ENCODE peak calls at places on chromosomes 16 and 17, in seven cellular contexts. One of them, this sample, is unnamed.

GRCh38 chr16:23498863-23499262 is 11.4 kb downstream of the GGA2 start:
- DNase-seq in neural progenitor cell: no peak
- DNase-seq in Peyer's patch: no peak
- DNase-seq in ovary: no peak
- DNase-seq in hepatocyte: no peak
- DNase-seq in uterus: no peak
- DNase-seq in keratinocyte: no peak
- DNase-seq in this sample: no peak

GRCh38 chr17:51559778-51560177 is 299.4 kb downstream of the UTP18 start:
- DNase-seq in neural progenitor cell: no peak
- DNase-seq in Peyer's patch: no peak
- DNase-seq in ovary: no peak
- DNase-seq in hepatocyte: no peak
- DNase-seq in uterus: no peak
- DNase-seq in keratinocyte: no peak
- DNase-seq in this sample: no peak

GRCh38 chr16:23171234-23171948 is 11.2 kb upstream of the SCNN1G start:
- DNase-seq in neural progenitor cell: no peak
- DNase-seq in Peyer's patch: no peak
- DNase-seq in ovary: no peak
- DNase-seq in hepatocyte: no peak
- DNase-seq in uterus: no peak
- DNase-seq in keratinocyte: no peak
- DNase-seq in this sample: no peak

GRCh38 chr17:73302189-73302588 is 9.6 kb downstream of the CDC42EP4 start:
- DNase-seq in neural progenitor cell: no peak
- DNase-seq in Peyer's patch: no peak
- DNase-seq in ovary: no peak
- DNase-seq in hepatocyte: no peak
- DNase-seq in uterus: no peak
- DNase-seq in keratinocyte: no peak
- DNase-seq in this sample: no peak

GRCh38 chr16:67137605-67138004 is 13.2 kb downstream of the B3GNT9 start:
- DNase-seq in neural progenitor cell: no peak
- DNase-seq in Peyer's patch: no peak
- DNase-seq in ovary: no peak
- DNase-seq in hepatocyte: peak; percentile 34
- DNase-seq in uterus: no peak
- DNase-seq in keratinocyte: no peak
- DNase-seq in this sample: no peak

GRCh38 chr17:70109497-70109896 is 34.5 kb downstream of the KCNJ16 start:
- DNase-seq in neural progenitor cell: no peak
- DNase-seq in Peyer's patch: no peak
- DNase-seq in ovary: no peak
- DNase-seq in hepatocyte: no peak
- DNase-seq in uterus: no peak
- DNase-seq in keratinocyte: no peak
- DNase-seq in this sample: no peak

GRCh38 chr17:76726231-76726765 is at the start of gene JMJD6:
- DNase-seq in neural progenitor cell: peak; percentile 98
- DNase-seq in Peyer's patch: peak; percentile 98
- DNase-seq in ovary: peak; percentile 97
- DNase-seq in hepatocyte: peak; percentile 96
- DNase-seq in uterus: peak; percentile 97
- DNase-seq in keratinocyte: peak; percentile 85
- DNase-seq in this sample: peak; percentile 98

GRCh38 chr17:49454050-49454449 is 39.4 kb upstream of the PHB1 start:
- DNase-seq in neural progenitor cell: peak; percentile 51
- DNase-seq in Peyer's patch: no peak
- DNase-seq in ovary: no peak
- DNase-seq in hepatocyte: no peak
- DNase-seq in uterus: no peak
- DNase-seq in keratinocyte: no peak
- DNase-seq in this sample: no peak

GRCh38 chr17:10907370-10907769 is 69.5 kb upstream of the PIRT start:
- DNase-seq in neural progenitor cell: no peak
- DNase-seq in Peyer's patch: no peak
- DNase-seq in ovary: no peak
- DNase-seq in hepatocyte: no peak
- DNase-seq in uterus: no peak
- DNase-seq in keratinocyte: no peak
- DNase-seq in this sample: no peak

GRCh38 chr17:77466140-77466539 is 325.4 kb downstream of the SEC14L1 start:
- DNase-seq in neural progenitor cell: peak; percentile 92
- DNase-seq in Peyer's patch: no peak
- DNase-seq in ovary: no peak
- DNase-seq in hepatocyte: no peak
- DNase-seq in uterus: no peak
- DNase-seq in keratinocyte: no peak
- DNase-seq in this sample: no peak

GRCh38 chr17:63276821-63277220 is 169.3 kb downstream of the CYB561 start:
- DNase-seq in neural progenitor cell: no peak
- DNase-seq in Peyer's patch: no peak
- DNase-seq in ovary: no peak
- DNase-seq in hepatocyte: no peak
- DNase-seq in uterus: no peak
- DNase-seq in keratinocyte: no peak
- DNase-seq in this sample: no peak

GRCh38 chr16:2471016-2471652 is at the start of gene NTN3:
- DNase-seq in neural progenitor cell: peak; percentile 88
- DNase-seq in Peyer's patch: no peak
- DNase-seq in ovary: peak; percentile 43
- DNase-seq in hepatocyte: peak; percentile 84
- DNase-seq in uterus: no peak
- DNase-seq in keratinocyte: no peak
- DNase-seq in this sample: peak; percentile 55

GRCh38 chr17:146983-147761 is 9.8 kb downstream of the SCGB1C2 start:
- DNase-seq in neural progenitor cell: no peak
- DNase-seq in Peyer's patch: peak; percentile 37
- DNase-seq in ovary: peak; percentile 35
- DNase-seq in hepatocyte: no peak
- DNase-seq in uterus: peak; percentile 13
- DNase-seq in keratinocyte: no peak
- DNase-seq in this sample: peak; percentile 0

GRCh38 chr16:23113185-23113584 is 36.1 kb downstream of the USP31 start:
- DNase-seq in neural progenitor cell: no peak
- DNase-seq in Peyer's patch: no peak
- DNase-seq in ovary: no peak
- DNase-seq in hepatocyte: no peak
- DNase-seq in uterus: no peak
- DNase-seq in keratinocyte: no peak
- DNase-seq in this sample: no peak

GRCh38 chr16:57498031-57498430 is 11.7 kb upstream of the DOK4 start:
- DNase-seq in neural progenitor cell: no peak
- DNase-seq in Peyer's patch: no peak
- DNase-seq in ovary: no peak
- DNase-seq in hepatocyte: no peak
- DNase-seq in uterus: no peak
- DNase-seq in keratinocyte: no peak
- DNase-seq in this sample: no peak

GRCh38 chr17:42197564-42198156 is 3.4 kb upstream of the GHDC start:
- DNase-seq in neural progenitor cell: no peak
- DNase-seq in Peyer's patch: no peak
- DNase-seq in ovary: no peak
- DNase-seq in hepatocyte: no peak
- DNase-seq in uterus: no peak
- DNase-seq in keratinocyte: no peak
- DNase-seq in this sample: no peak

GRCh38 chr16:74749291-74750055 is 25.1 kb downstream of the FA2H start:
- DNase-seq in neural progenitor cell: peak; percentile 57
- DNase-seq in Peyer's patch: no peak
- DNase-seq in ovary: no peak
- DNase-seq in hepatocyte: no peak
- DNase-seq in uterus: no peak
- DNase-seq in keratinocyte: no peak
- DNase-seq in this sample: no peak

GRCh38 chr17:79509008-79509407 is 101.8 kb downstream of the RBFOX3 start:
- DNase-seq in neural progenitor cell: no peak
- DNase-seq in Peyer's patch: no peak
- DNase-seq in ovary: no peak
- DNase-seq in hepatocyte: no peak
- DNase-seq in uterus: no peak
- DNase-seq in keratinocyte: no peak
- DNase-seq in this sample: no peak

GRCh38 chr16:80719573-80719972 is 84.8 kb downstream of the CDYL2 start:
- DNase-seq in neural progenitor cell: no peak
- DNase-seq in Peyer's patch: peak; percentile 58
- DNase-seq in ovary: no peak
- DNase-seq in hepatocyte: no peak
- DNase-seq in uterus: no peak
- DNase-seq in keratinocyte: no peak
- DNase-seq in this sample: no peak

GRCh38 chr17:8068736-8069586 is 18.6 kb downstream of the ALOX12B start:
- DNase-seq in neural progenitor cell: no peak
- DNase-seq in Peyer's patch: peak; percentile 74
- DNase-seq in ovary: no peak
- DNase-seq in hepatocyte: no peak
- DNase-seq in uterus: no peak
- DNase-seq in keratinocyte: no peak
- DNase-seq in this sample: peak; percentile 26

GRCh38 chr16:28010671-28011070 is 52.8 kb downstream of the GSG1L start:
- DNase-seq in neural progenitor cell: no peak
- DNase-seq in Peyer's patch: no peak
- DNase-seq in ovary: no peak
- DNase-seq in hepatocyte: no peak
- DNase-seq in uterus: no peak
- DNase-seq in keratinocyte: no peak
- DNase-seq in this sample: no peak

GRCh38 chr17:3732171-3732570 is 8.5 kb downstream of the HASPIN start:
- DNase-seq in neural progenitor cell: no peak
- DNase-seq in Peyer's patch: peak; percentile 79
- DNase-seq in ovary: no peak
- DNase-seq in hepatocyte: no peak
- DNase-seq in uterus: no peak
- DNase-seq in keratinocyte: no peak
- DNase-seq in this sample: no peak

GRCh38 chr17:65567566-65567965 is 6.1 kb upstream of the AXIN2 start:
- DNase-seq in neural progenitor cell: no peak
- DNase-seq in Peyer's patch: no peak
- DNase-seq in ovary: no peak
- DNase-seq in hepatocyte: no peak
- DNase-seq in uterus: no peak
- DNase-seq in keratinocyte: no peak
- DNase-seq in this sample: no peak
- H3K4me3 ChIP-seq in neural progenitor cell: no peak overlapping the region
- H3K4me3 ChIP-seq in Peyer's patch: no peak overlapping the region
- H3K4me3 ChIP-seq in ovary: no peak overlapping the region
- H3K4me3 ChIP-seq in hepatocyte: no peak overlapping the region
- H3K4me3 ChIP-seq in uterus: no peak overlapping the region
- H3K4me3 ChIP-seq in keratinocyte: no peak overlapping the region
- H3K4me3 ChIP-seq in this sample: no peak overlapping the region

GRCh38 chr17:81039854-81040758 is 5.2 kb downstream of the BAIAP2 start:
- DNase-seq in neural progenitor cell: no peak
- DNase-seq in Peyer's patch: no peak
- DNase-seq in ovary: peak; percentile 74
- DNase-seq in hepatocyte: no peak
- DNase-seq in uterus: peak; percentile 61
- DNase-seq in keratinocyte: no peak
- DNase-seq in this sample: peak; percentile 65

GRCh38 chr17:81037026-81037782 is 2.3 kb downstream of the BAIAP2 start:
- DNase-seq in neural progenitor cell: no peak
- DNase-seq in Peyer's patch: no peak
- DNase-seq in ovary: no peak
- DNase-seq in hepatocyte: no peak
- DNase-seq in uterus: no peak
- DNase-seq in keratinocyte: no peak
- DNase-seq in this sample: peak; percentile 45

GRCh38 chr17:81036128-81036891 is 1.4 kb downstream of the BAIAP2 start:
- DNase-seq in neural progenitor cell: no peak
- DNase-seq in Peyer's patch: no peak
- DNase-seq in ovary: no peak
- DNase-seq in hepatocyte: no peak
- DNase-seq in uterus: no peak
- DNase-seq in keratinocyte: no peak
- DNase-seq in this sample: no peak

GRCh38 chr17:81039096-81039495 is 4.1 kb downstream of the BAIAP2 start:
- DNase-seq in neural progenitor cell: no peak
- DNase-seq in Peyer's patch: no peak
- DNase-seq in ovary: no peak
- DNase-seq in hepatocyte: no peak
- DNase-seq in uterus: no peak
- DNase-seq in keratinocyte: no peak
- DNase-seq in this sample: no peak

GRCh38 chr17:81037783-81038733 is 3.1 kb downstream of the BAIAP2 start:
- DNase-seq in neural progenitor cell: no peak
- DNase-seq in Peyer's patch: no peak
- DNase-seq in ovary: peak; percentile 71
- DNase-seq in hepatocyte: no peak
- DNase-seq in uterus: no peak
- DNase-seq in keratinocyte: no peak
- DNase-seq in this sample: no peak
- TF ChIP-seq CTCF in neural progenitor cell: no peak
- TF ChIP-seq CTCF in Peyer's patch: no peak
- TF ChIP-seq CTCF in ovary: no peak
- TF ChIP-seq CTCF in hepatocyte: no peak
- TF ChIP-seq CTCF in uterus: no peak
- TF ChIP-seq CTCF in keratinocyte: no peak
- TF ChIP-seq CTCF in this sample: no peak

DNA sequence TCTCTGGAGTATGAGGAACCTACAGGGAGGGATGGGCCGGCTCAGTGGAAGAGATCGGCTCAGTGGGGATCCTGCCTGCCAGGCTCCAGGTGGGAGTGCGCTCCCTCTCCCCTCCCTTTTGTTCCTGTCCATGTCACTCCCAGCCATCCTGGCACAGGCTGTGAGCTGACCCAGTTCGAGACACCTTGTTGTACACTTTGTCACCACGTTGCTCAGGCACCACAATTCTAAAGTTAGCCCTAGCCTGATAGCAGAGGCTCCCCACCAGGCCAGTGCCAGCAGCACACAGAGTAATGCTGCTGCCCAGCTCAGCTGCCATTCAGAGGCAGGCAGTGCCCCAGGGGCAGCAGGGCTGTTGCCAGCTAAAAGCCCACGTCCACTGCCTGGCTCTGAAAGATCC is 24.4 kb downstream of the PEMT start:
- DNase-seq in neural progenitor cell: no peak
- DNase-seq in Peyer's patch: no peak
- DNase-seq in ovary: no peak
- DNase-seq in hepatocyte: no peak
- DNase-seq in uterus: no peak
- DNase-seq in keratinocyte: no peak
- DNase-seq in this sample: no peak
- H3K4me1 ChIP-seq in neural progenitor cell: peaks cover 12% of the 10 kb centered on the region
- H3K4me1 ChIP-seq in Peyer's patch: no peaks in the 10 kb centered on the region
- H3K4me1 ChIP-seq in ovary: peaks cover 51% of the 10 kb centered on the region
- H3K4me1 ChIP-seq in hepatocyte: peaks cover 26% of the 10 kb centered on the region
- H3K4me1 ChIP-seq in uterus: no peaks in the 10 kb centered on the region
- H3K4me1 ChIP-seq in keratinocyte: peaks cover 3% of the 10 kb centered on the region
- H3K4me1 ChIP-seq in this sample: peaks cover 17% of the 10 kb centered on the region

GRCh38 chr17:52740006-52740405 is 581.5 kb upstream of the CA10 start:
- DNase-seq in neural progenitor cell: no peak
- DNase-seq in Peyer's patch: no peak
- DNase-seq in ovary: no peak
- DNase-seq in hepatocyte: no peak
- DNase-seq in uterus: no peak
- DNase-seq in keratinocyte: no peak
- DNase-seq in this sample: no peak

DNA sequence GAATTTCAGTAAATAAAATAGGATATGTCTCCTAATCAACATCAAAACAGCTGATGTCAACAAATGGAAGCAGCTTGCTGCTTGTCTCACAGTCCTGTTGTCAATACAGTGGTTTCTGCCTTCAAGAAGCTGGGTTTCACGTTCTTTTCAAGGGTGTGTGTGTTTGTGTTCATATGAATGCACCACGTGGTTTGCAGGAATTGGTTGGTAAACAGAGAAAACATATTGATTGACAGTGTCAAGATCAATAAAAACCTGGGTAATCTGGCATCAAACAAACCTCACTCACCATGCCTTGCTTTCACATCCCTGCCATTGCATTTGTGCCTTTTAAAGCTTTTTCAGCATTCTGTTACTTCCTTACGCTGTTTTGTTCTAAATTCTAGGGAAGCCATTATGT is 585.7 kb upstream of the CA10 start:
- DNase-seq in neural progenitor cell: no peak
- DNase-seq in Peyer's patch: no peak
- DNase-seq in ovary: no peak
- DNase-seq in hepatocyte: no peak
- DNase-seq in uterus: no peak
- DNase-seq in keratinocyte: no peak
- DNase-seq in this sample: no peak
- H3K4me3 ChIP-seq in neural progenitor cell: no peak overlapping the region
- H3K4me3 ChIP-seq in Peyer's patch: no peak overlapping the region
- H3K4me3 ChIP-seq in ovary: no peak overlapping the region
- H3K4me3 ChIP-seq in hepatocyte: no peak overlapping the region
- H3K4me3 ChIP-seq in uterus: no peak overlapping the region
- H3K4me3 ChIP-seq in keratinocyte: no peak overlapping the region
- H3K4me3 ChIP-seq in this sample: no peak overlapping the region